ENCODE peak calls at places on chromosome 21, in eight cellular contexts. D, V, B, S, G, M, N and R are unnamed samples. For H3K9me3, the result is how much of the 10 kb centered on the place peaks cover.

GRCh38 chr21:17585875-17586450 is 26.7 kb downstream of the BTG3 start:
- DNase-seq in D (no peak), V (peak), B (no peak), S (peak), G (peak), M (no peak), N (peak), R (no peak)

GRCh38 chr21:43300496-43301423 is 126.2 kb downstream of the SIK1 start:
- DNase-seq in D (no peak), V (no peak), B (no peak), S (no peak), G (no peak), M (peak), N (no peak), R (no peak)

GRCh38 chr21:33229776-33230517 is at the start of gene IFNAR2:
- DNase-seq in D (peak), V (peak), B (peak), S (peak), G (peak), M (peak), N (no peak), R (no peak)

GRCh38 chr21:31397939-31398338 is 53.9 kb upstream of the TIAM1 start:
- DNase-seq in D (no peak), V (no peak), B (no peak), S (peak), G (no peak), M (no peak), N (no peak), R (no peak)

GRCh38 chr21:31686272-31686913 is 26.9 kb downstream of the SOD1 start:
- DNase-seq in D (no peak), V (no peak), B (no peak), S (no peak), G (no peak), M (no peak), N (no peak), R (no peak)

GRCh38 chr21:31874817-31875216 is 2.0 kb downstream of the HUNK start:
- DNase-seq in D (peak), V (no peak), B (no peak), S (no peak), G (no peak), M (peak), N (no peak), R (no peak)

GRCh38 chr21:33232640-33233039 is 2.9 kb downstream of the IFNAR2 start:
- DNase-seq in D (no peak), V (no peak), B (no peak), S (no peak), G (no peak), M (no peak), N (no peak), R (no peak)

GRCh38 chr21:14566889-14567288 is 20.8 kb upstream of the SAMSN1 start:
- DNase-seq in D (no peak), V (no peak), B (no peak), S (no peak), G (no peak), M (no peak), N (no peak), R (no peak)

GRCh38 chr21:33135925-33136324 is 66.0 kb downstream of the OLIG1 start:
- DNase-seq in D (no peak), V (no peak), B (no peak), S (no peak), G (no peak), M (no peak), N (no peak), R (no peak)

GRCh38 chr21:32392299-32392879 is 423 bp downstream of the URB1 start:
- DNase-seq in D (no peak), V (no peak), B (no peak), S (no peak), G (no peak), M (no peak), N (no peak), R (no peak)

GRCh38 chr21:32090961-32091360 is 187.9 kb downstream of the MIS18A start:
- DNase-seq in D (no peak), V (no peak), B (no peak), S (no peak), G (no peak), M (no peak), N (no peak), R (no peak)

GRCh38 chr21:15159382-15160020 is 94.7 kb upstream of the NRIP1 start:
- DNase-seq in D (no peak), V (no peak), B (no peak), S (no peak), G (no peak), M (no peak), N (no peak), R (no peak)

GRCh38 chr21:28865488-28866186 is 127.0 kb downstream of the LTN1 start:
- DNase-seq in D (no peak), V (no peak), B (no peak), S (no peak), G (no peak), M (no peak), N (no peak), R (no peak)

GRCh38 chr21:29829514-29830255 is 110.1 kb downstream of the GRIK1 start:
- DNase-seq in D (no peak), V (no peak), B (no peak), S (no peak), G (no peak), M (no peak), N (no peak), R (no peak)

GRCh38 chr21:9753943-9754342 is 767.4 kb upstream of the TPTE start:
- DNase-seq in D (no peak), V (no peak), B (no peak), S (no peak), G (no peak), M (no peak), N (no peak), R (no peak)

GRCh38 chr21:35226960-35227741 is 178.0 kb upstream of the RUNX1 start:
- DNase-seq in D (peak), V (no peak), B (no peak), S (no peak), G (no peak), M (no peak), N (no peak), R (no peak)

GRCh38 chr21:34261841-34262832 is 101.7 kb upstream of the KCNE2 start:
- DNase-seq in D (no peak), V (no peak), B (no peak), S (no peak), G (no peak), M (no peak), N (no peak), R (no peak)

GRCh38 chr21:31222142-31222541 is 121.9 kb downstream of the TIAM1 start:
- DNase-seq in D (no peak), V (no peak), B (no peak), S (no peak), G (no peak), M (no peak), N (no peak), R (no peak)

GRCh38 chr21:31459457-31459856 is 115.4 kb upstream of the TIAM1 start:
- DNase-seq in D (no peak), V (peak), B (no peak), S (peak), G (peak), M (no peak), N (no peak), R (no peak)

GRCh38 chr21:33374874-33375644 is 28.2 kb upstream of the IFNGR2 start:
- DNase-seq in D (no peak), V (no peak), B (peak), S (no peak), G (no peak), M (no peak), N (no peak), R (no peak)

GRCh38 chr21:32403201-32403701 is 9.3 kb upstream of the EVA1C start:
- DNase-seq in D (peak), V (no peak), B (peak), S (peak), G (peak), M (no peak), N (no peak), R (no peak)

GRCh38 chr21:23664193-23664694 is 1943.0 kb downstream of the MRPL39 start:
- DNase-seq in D (no peak), V (no peak), B (no peak), S (no peak), G (no peak), M (no peak), N (no peak), R (no peak)

GRCh38 chr21:31517664-31518402 is 141.7 kb upstream of the SOD1 start:
- DNase-seq in D (no peak), V (no peak), B (no peak), S (no peak), G (no peak), M (no peak), N (no peak), R (no peak)

GRCh38 chr21:30257773-30258172 is 25.0 kb downstream of the KRTAP24-1 start:
- DNase-seq in D (no peak), V (no peak), B (no peak), S (peak), G (peak), M (no peak), N (no peak), R (no peak)

GRCh38 chr21:35203093-35204021 is 154.3 kb upstream of the RUNX1 start:
- DNase-seq in D (no peak), V (no peak), B (no peak), S (no peak), G (no peak), M (no peak), N (no peak), R (no peak)

GRCh38 chr21:42781150-42781980 is 98.0 kb downstream of the WDR4 start:
- DNase-seq in D (peak), V (no peak), B (no peak), S (peak), G (no peak), M (peak), N (no peak), R (no peak)

GRCh38 chr21:29219165-29219770 is 79.5 kb upstream of the BACH1 start:
- DNase-seq in D (peak), V (no peak), B (no peak), S (no peak), G (no peak), M (no peak), N (no peak), R (no peak)

GRCh38 chr21:17848228-17848627 is 29.1 kb upstream of the C21orf91 start:
- DNase-seq in D (peak), V (no peak), B (peak), S (no peak), G (no peak), M (no peak), N (no peak), R (no peak)

GRCh38 chr21:17343055-17343454 is 169.8 kb upstream of the CXADR start:
- DNase-seq in D (no peak), V (no peak), B (no peak), S (no peak), G (no peak), M (no peak), N (no peak), R (no peak)

GRCh38 chr21:21345296-21345695 is 347.1 kb downstream of the NCAM2 start:
- DNase-seq in D (no peak), V (no peak), B (no peak), S (no peak), G (no peak), M (no peak), N (no peak), R (no peak)

GRCh38 chr21:35178812-35179211 is 129.7 kb upstream of the RUNX1 start:
- DNase-seq in D (no peak), V (no peak), B (no peak), S (no peak), G (no peak), M (no peak), N (peak), R (no peak)

GRCh38 chr21:14325575-14325974 is 57.4 kb downstream of the HSPA13 start:
- DNase-seq in D (no peak), V (no peak), B (no peak), S (no peak), G (no peak), M (no peak), N (no peak), R (no peak)

GRCh38 chr21:42469272-42469671 is 26.8 kb downstream of the RSPH1 start:
- DNase-seq in D (peak), V (no peak), B (no peak), S (no peak), G (no peak), M (no peak), N (no peak), R (no peak)

GRCh38 chr21:34579411-34579810 is 35.5 kb downstream of the RCAN1 start:
- DNase-seq in D (no peak), V (no peak), B (no peak), S (no peak), G (no peak), M (no peak), N (no peak), R (no peak)

GRCh38 chr21:33027401-33028185 is 1.9 kb downstream of the OLIG2 start:
- DNase-seq in D (no peak), V (no peak), B (no peak), S (peak), G (no peak), M (peak), N (no peak), R (no peak)

GRCh38 chr21:31330144-31330483 is 13.9 kb downstream of the TIAM1 start:
- DNase-seq in D (no peak), V (no peak), B (no peak), S (no peak), G (no peak), M (no peak), N (no peak), R (no peak)

DNA sequence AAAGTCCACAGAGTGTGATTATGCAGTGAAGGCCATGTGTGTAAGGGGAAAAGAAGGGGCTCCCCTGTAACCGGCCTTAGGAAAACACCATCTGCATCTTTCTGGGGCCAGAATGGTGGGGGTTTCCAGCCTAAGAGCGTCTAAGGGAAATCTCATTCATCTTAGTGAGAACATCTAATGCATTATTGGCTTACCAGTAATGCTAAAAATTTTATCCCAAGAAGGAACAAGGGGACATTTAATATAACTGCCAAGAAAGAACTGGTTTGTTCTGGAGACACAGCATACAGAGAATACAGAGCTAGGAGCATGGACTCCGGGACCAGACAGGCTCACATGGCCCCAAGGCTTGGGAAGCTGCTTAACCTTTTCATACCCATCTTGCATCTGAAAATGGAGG is 58.3 kb upstream of the DSCAM start:
- DNase-seq in D (no peak), V (no peak), B (no peak), S (no peak), G (no peak), M (no peak), N (no peak), R (no peak)
- H3K9me3 ChIP-seq in D (under half), V (under half), B (under half), S (under half), G (under half), M (under half), N (under half), R (under half)

DNA sequence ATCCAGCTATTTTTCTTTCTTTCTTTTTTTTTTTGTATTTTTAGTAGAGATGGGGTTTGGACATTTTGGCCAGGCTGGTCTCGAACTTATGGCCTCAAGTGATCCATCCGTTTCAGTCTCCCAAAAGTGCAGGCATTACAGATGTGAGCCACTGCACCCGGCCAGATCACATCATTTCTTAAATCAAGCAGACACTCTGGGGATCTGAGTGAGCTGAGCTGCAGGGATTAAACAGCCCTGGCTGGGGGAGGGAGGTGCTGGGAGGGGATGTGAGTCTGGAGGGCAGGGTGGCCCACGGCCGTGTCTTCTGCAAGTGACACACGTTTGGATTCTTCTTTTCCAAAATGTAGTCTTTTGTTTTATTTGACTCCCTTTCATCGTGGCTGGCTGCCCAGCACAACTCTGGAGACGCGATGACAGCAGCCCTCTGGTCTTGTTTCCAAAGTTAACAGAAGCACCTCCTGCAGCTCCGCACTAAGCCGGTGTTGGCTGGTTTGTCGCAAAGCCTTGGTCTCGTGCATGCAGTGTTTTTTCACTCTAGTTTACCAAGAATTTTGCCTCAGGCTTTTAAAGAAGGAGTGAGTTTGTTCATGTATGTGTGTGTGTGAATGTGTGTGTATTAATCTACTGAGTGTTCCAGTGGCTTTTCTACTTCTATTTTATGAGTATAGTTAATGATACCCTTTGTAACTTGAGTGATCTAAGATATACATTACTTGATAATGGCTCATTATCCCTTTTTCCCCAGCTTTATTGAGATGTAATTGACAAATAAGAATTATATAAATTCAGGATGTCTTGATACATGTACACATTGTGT is 2.8 kb upstream of the KRTAP10-5 start:
- DNase-seq in D (no peak), V (no peak), B (no peak), S (no peak), G (no peak), M (no peak), N (no peak), R (peak)
- H3K4me3 ChIP-seq in D (no peak), V (no peak), B (no peak), S (no peak), G (no peak), M (no peak), N (no peak), R (no peak)

GRCh38 chr21:39651206-39651605 is 38.5 kb downstream of the B3GALT5 start:
- DNase-seq in D (no peak), V (no peak), B (no peak), S (no peak), G (no peak), M (no peak), N (no peak), R (no peak)
- TF ChIP-seq POLR2AphosphoS5 in D (no peak), V (no peak), B (no peak), S (no peak), G (no peak), M (no peak), N (no peak), R (no peak)

DNA sequence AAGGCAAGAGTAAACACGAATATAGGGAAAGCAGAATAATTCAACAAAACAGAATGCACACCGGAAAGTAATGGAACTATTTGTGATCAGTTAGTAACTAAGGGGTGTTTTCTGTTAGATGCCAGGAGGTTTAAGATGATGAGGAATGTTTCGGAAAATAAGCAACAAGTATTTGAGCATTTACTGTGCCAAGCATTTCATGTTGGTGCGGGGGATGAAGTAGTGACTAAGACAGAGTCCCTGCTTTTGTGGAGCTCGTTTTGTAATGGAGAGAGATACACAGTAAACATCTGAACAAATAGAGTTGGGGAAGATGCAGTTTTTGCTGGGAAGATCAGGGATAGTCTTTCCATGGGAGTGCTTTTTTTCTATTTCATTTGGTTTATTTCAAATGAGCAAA is 78.7 kb downstream of the DYRK1A start:
- DNase-seq in D (no peak), V (no peak), B (no peak), S (no peak), G (no peak), M (no peak), N (no peak), R (no peak)
- H3K9me3 ChIP-seq in D (under half), V (under half), B (under half), S (under half), G (under half), M (under half), N (under half), R (under half)

GRCh38 chr21:26126168-26126553 is 44.4 kb downstream of the APP start:
- DNase-seq in D (no peak), V (no peak), B (no peak), S (no peak), G (no peak), M (no peak), N (no peak), R (no peak)
- H3K4me3 ChIP-seq in D (no peak), V (no peak), B (no peak), S (no peak), G (no peak), M (no peak), N (no peak), R (no peak)

DNA sequence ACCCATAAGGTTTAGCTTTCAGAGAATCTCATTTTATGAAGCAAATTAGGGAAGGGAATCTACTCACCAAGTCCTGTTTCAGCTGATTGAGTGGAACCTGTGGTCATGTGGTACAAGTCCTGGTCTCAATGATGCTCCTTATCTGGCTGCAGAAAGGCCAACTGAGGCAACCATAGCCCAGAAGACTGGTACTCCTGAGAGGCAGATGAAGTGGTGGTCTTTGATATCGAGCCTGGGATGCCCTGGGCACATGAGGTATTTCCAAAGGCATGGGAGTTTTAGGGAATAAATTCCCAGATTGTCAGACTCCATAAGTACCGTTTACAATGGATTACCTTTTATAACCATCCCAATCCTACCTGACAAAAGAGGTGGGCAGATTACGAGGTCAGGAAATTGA is 3.3 kb downstream of the MX1 start:
- DNase-seq in D (no peak), V (no peak), B (no peak), S (no peak), G (no peak), M (no peak), N (no peak), R (no peak)
- TF ChIP-seq POLR2AphosphoS5 in D (no peak), V (no peak), B (no peak), S (no peak), G (no peak), M (no peak), N (no peak), R (no peak)

GRCh38 chr21:45590246-45590725 is 48.0 kb upstream of the SLC19A1 start:
- DNase-seq in D (peak), V (no peak), B (peak), S (peak), G (peak), M (peak), N (no peak), R (peak)
- H3K9me3 ChIP-seq in D (under half), V (under half), B (under half), S (under half), G (under half), M (under half), N (under half), R (under half)

GRCh38 chr21:27677547-27677946 is 710.7 kb upstream of the ADAMTS5 start:
- DNase-seq in D (no peak), V (no peak), B (no peak), S (no peak), G (no peak), M (no peak), N (no peak), R (no peak)
- H3K4me3 ChIP-seq in D (no peak), V (no peak), B (no peak), S (no peak), G (no peak), M (no peak), N (no peak), R (no peak)

GRCh38 chr21:39366563-39366962 is 17.7 kb upstream of the HMGN1 start:
- DNase-seq in D (no peak), V (no peak), B (no peak), S (no peak), G (no peak), M (no peak), N (no peak), R (no peak)

GRCh38 chr21:39363607-39364555 is 15.0 kb upstream of the HMGN1 start:
- DNase-seq in D (no peak), V (no peak), B (no peak), S (no peak), G (peak), M (no peak), N (no peak), R (no peak)

GRCh38 chr21:39362733-39363132 is 13.8 kb upstream of the HMGN1 start:
- DNase-seq in D (no peak), V (no peak), B (no peak), S (no peak), G (no peak), M (no peak), N (no peak), R (no peak)

GRCh38 chr21:39367783-39368182 is 18.9 kb upstream of the HMGN1 start:
- DNase-seq in D (no peak), V (no peak), B (no peak), S (no peak), G (no peak), M (no peak), N (no peak), R (no peak)

GRCh38 chr21:39364949-39365348 is 16.1 kb upstream of the HMGN1 start:
- DNase-seq in D (no peak), V (no peak), B (no peak), S (no peak), G (no peak), M (no peak), N (no peak), R (no peak)
- TF ChIP-seq POLR2AphosphoS5 in D (no peak), V (no peak), B (no peak), S (no peak), G (no peak), M (no peak), N (no peak), R (no peak)